ENCODE peak calls at places on chromosome X, in nine cellular contexts. One of them, this sample, is unnamed.
A peak's percentile ranks its signal among the peaks of the same experiment; 100 is the strongest.

GRCh38 chrX:76996641-76997040 is 450.5 kb upstream of the FGF16 start:
- DNase-seq in PC-3: no peak
- DNase-seq in lower lobe of right lung: no peak
- DNase-seq in cardiac muscle cell: no peak
- DNase-seq in Caco-2: no peak
- DNase-seq in stomach: no peak
- DNase-seq in astrocyte: no peak
- DNase-seq in GM23248: no peak
- DNase-seq in upper lobe of right lung: no peak
- DNase-seq in this sample: no peak

GRCh38 chrX:56793533-56794320 is 64.7 kb downstream of the NBDY start:
- DNase-seq in PC-3: no peak
- DNase-seq in lower lobe of right lung: no peak
- DNase-seq in cardiac muscle cell: no peak
- DNase-seq in Caco-2: no peak
- DNase-seq in stomach: peak; percentile 22
- DNase-seq in astrocyte: no peak
- DNase-seq in GM23248: peak; percentile 54
- DNase-seq in upper lobe of right lung: peak; percentile 19
- DNase-seq in this sample: no peak

GRCh38 chrX:118971552-118971951 is 2.9 kb upstream of the LONRF3 start:
- DNase-seq in PC-3: peak; percentile 14
- DNase-seq in lower lobe of right lung: no peak
- DNase-seq in cardiac muscle cell: no peak
- DNase-seq in Caco-2: no peak
- DNase-seq in stomach: no peak
- DNase-seq in astrocyte: no peak
- DNase-seq in GM23248: no peak
- DNase-seq in upper lobe of right lung: no peak
- DNase-seq in this sample: no peak

GRCh38 chrX:97380200-97380599 is 496.5 kb downstream of the RPA4 start:
- DNase-seq in PC-3: no peak
- DNase-seq in lower lobe of right lung: no peak
- DNase-seq in cardiac muscle cell: no peak
- DNase-seq in Caco-2: no peak
- DNase-seq in stomach: no peak
- DNase-seq in astrocyte: no peak
- DNase-seq in GM23248: no peak
- DNase-seq in upper lobe of right lung: no peak
- DNase-seq in this sample: no peak

GRCh38 chrX:77493677-77494553 is 46.7 kb downstream of the FGF16 start:
- DNase-seq in PC-3: peak; percentile 66
- DNase-seq in lower lobe of right lung: no peak
- DNase-seq in cardiac muscle cell: peak; percentile 53
- DNase-seq in Caco-2: peak; percentile 54
- DNase-seq in stomach: no peak
- DNase-seq in astrocyte: peak; percentile 70
- DNase-seq in GM23248: peak; percentile 55
- DNase-seq in upper lobe of right lung: no peak
- DNase-seq in this sample: no peak

GRCh38 chrX:44245730-44246129 is 97.7 kb downstream of the EFHC2 start:
- DNase-seq in PC-3: no peak
- DNase-seq in lower lobe of right lung: no peak
- DNase-seq in cardiac muscle cell: no peak
- DNase-seq in Caco-2: no peak
- DNase-seq in stomach: no peak
- DNase-seq in astrocyte: no peak
- DNase-seq in GM23248: no peak
- DNase-seq in upper lobe of right lung: no peak
- DNase-seq in this sample: no peak

GRCh38 chrX:13747836-13748235 is 13.3 kb downstream of the OFD1 start:
- DNase-seq in PC-3: peak; percentile 71
- DNase-seq in lower lobe of right lung: no peak
- DNase-seq in cardiac muscle cell: peak; percentile 76
- DNase-seq in Caco-2: peak; percentile 40
- DNase-seq in stomach: peak; percentile 40
- DNase-seq in astrocyte: peak; percentile 42
- DNase-seq in GM23248: peak; percentile 70
- DNase-seq in upper lobe of right lung: no peak
- DNase-seq in this sample: no peak

GRCh38 chrX:37922926-37923325 is 75.6 kb upstream of the DYNLT3 start:
- DNase-seq in PC-3: no peak
- DNase-seq in lower lobe of right lung: no peak
- DNase-seq in cardiac muscle cell: peak; percentile 15
- DNase-seq in Caco-2: no peak
- DNase-seq in stomach: no peak
- DNase-seq in astrocyte: peak; percentile 10
- DNase-seq in GM23248: no peak
- DNase-seq in upper lobe of right lung: no peak
- DNase-seq in this sample: no peak

GRCh38 chrX:133698298-133698697 is 283.0 kb upstream of the GPC4 start:
- DNase-seq in PC-3: peak; percentile 60
- DNase-seq in lower lobe of right lung: no peak
- DNase-seq in cardiac muscle cell: peak; percentile 44
- DNase-seq in Caco-2: no peak
- DNase-seq in stomach: no peak
- DNase-seq in astrocyte: peak; percentile 14
- DNase-seq in GM23248: peak; percentile 33
- DNase-seq in upper lobe of right lung: no peak
- DNase-seq in this sample: no peak

GRCh38 chrX:18833071-18833731 is 125.8 kb downstream of the PPEF1 start:
- DNase-seq in PC-3: no peak
- DNase-seq in lower lobe of right lung: no peak
- DNase-seq in cardiac muscle cell: peak; percentile 36
- DNase-seq in Caco-2: no peak
- DNase-seq in stomach: no peak
- DNase-seq in astrocyte: peak; percentile 31
- DNase-seq in GM23248: peak; percentile 62
- DNase-seq in upper lobe of right lung: no peak
- DNase-seq in this sample: no peak

GRCh38 chrX:41384041-41384705 is 50.2 kb downstream of the DDX3X start:
- DNase-seq in PC-3: peak; percentile 72
- DNase-seq in lower lobe of right lung: peak; percentile 88
- DNase-seq in cardiac muscle cell: peak; percentile 90
- DNase-seq in Caco-2: peak; percentile 64
- DNase-seq in stomach: peak; percentile 80
- DNase-seq in astrocyte: peak; percentile 74
- DNase-seq in GM23248: peak; percentile 75
- DNase-seq in upper lobe of right lung: peak; percentile 88
- DNase-seq in this sample: no peak

GRCh38 chrX:107482046-107482445 is 32.6 kb downstream of the FRMPD3 start:
- DNase-seq in PC-3: no peak
- DNase-seq in lower lobe of right lung: no peak
- DNase-seq in cardiac muscle cell: no peak
- DNase-seq in Caco-2: no peak
- DNase-seq in stomach: no peak
- DNase-seq in astrocyte: no peak
- DNase-seq in GM23248: no peak
- DNase-seq in upper lobe of right lung: no peak
- DNase-seq in this sample: no peak

GRCh38 chrX:9464435-9465371 is at the start of gene TBL1X:
- DNase-seq in PC-3: peak; percentile 67
- DNase-seq in lower lobe of right lung: peak; percentile 58
- DNase-seq in cardiac muscle cell: peak; percentile 58
- DNase-seq in Caco-2: peak; percentile 75
- DNase-seq in stomach: peak; percentile 51
- DNase-seq in astrocyte: no peak
- DNase-seq in GM23248: peak; percentile 63
- DNase-seq in upper lobe of right lung: peak; percentile 75
- DNase-seq in this sample: no peak

GRCh38 chrX:153600032-153600373 is 1.1 kb upstream of the CCNQ start:
- DNase-seq in PC-3: no peak
- DNase-seq in lower lobe of right lung: no peak
- DNase-seq in cardiac muscle cell: peak; percentile 22
- DNase-seq in Caco-2: no peak
- DNase-seq in stomach: no peak
- DNase-seq in astrocyte: no peak
- DNase-seq in GM23248: peak; percentile 27
- DNase-seq in upper lobe of right lung: no peak
- DNase-seq in this sample: no peak

GRCh38 chrX:39909996-39910395 is 187.8 kb downstream of the BCOR start:
- DNase-seq in PC-3: no peak
- DNase-seq in lower lobe of right lung: no peak
- DNase-seq in cardiac muscle cell: no peak
- DNase-seq in Caco-2: no peak
- DNase-seq in stomach: no peak
- DNase-seq in astrocyte: no peak
- DNase-seq in GM23248: no peak
- DNase-seq in upper lobe of right lung: no peak
- DNase-seq in this sample: no peak

DNA sequence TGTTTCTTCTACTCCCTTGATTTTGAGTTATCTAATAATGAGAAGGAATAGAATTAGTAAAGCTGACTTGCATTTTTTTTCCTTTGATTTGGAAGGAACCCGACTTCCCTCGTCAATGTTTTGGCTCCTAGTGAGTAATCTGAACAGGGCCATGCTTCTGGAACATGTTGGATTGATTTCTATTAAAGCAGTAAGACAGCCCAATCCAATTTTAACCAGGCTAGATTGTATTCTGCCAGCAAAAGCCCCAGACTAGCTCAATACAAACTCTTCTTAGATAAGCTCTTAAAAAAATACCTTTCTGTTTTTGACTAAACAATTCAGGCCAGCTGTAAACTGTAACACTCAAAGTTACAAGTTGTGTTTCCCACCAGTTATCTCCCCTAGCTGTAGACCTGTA is 126.2 kb downstream of the IRS4 start:
- DNase-seq in PC-3: no peak
- DNase-seq in lower lobe of right lung: no peak
- DNase-seq in cardiac muscle cell: no peak
- DNase-seq in Caco-2: no peak
- DNase-seq in stomach: no peak
- DNase-seq in astrocyte: no peak
- DNase-seq in GM23248: no peak
- DNase-seq in upper lobe of right lung: no peak
- DNase-seq in this sample: no peak
- H3K27me3 ChIP-seq in PC-3: no peaks in the 10 kb centered on the region
- H3K27me3 ChIP-seq in lower lobe of right lung: no peaks in the 10 kb centered on the region
- H3K27me3 ChIP-seq in cardiac muscle cell: no peaks in the 10 kb centered on the region
- H3K27me3 ChIP-seq in Caco-2: no peaks in the 10 kb centered on the region
- H3K27me3 ChIP-seq in stomach: no peaks in the 10 kb centered on the region
- H3K27me3 ChIP-seq in astrocyte: no peaks in the 10 kb centered on the region
- H3K27me3 ChIP-seq in GM23248: no peaks in the 10 kb centered on the region
- H3K27me3 ChIP-seq in upper lobe of right lung: no peaks in the 10 kb centered on the region
- H3K27me3 ChIP-seq in this sample: no peaks in the 10 kb centered on the region

DNA sequence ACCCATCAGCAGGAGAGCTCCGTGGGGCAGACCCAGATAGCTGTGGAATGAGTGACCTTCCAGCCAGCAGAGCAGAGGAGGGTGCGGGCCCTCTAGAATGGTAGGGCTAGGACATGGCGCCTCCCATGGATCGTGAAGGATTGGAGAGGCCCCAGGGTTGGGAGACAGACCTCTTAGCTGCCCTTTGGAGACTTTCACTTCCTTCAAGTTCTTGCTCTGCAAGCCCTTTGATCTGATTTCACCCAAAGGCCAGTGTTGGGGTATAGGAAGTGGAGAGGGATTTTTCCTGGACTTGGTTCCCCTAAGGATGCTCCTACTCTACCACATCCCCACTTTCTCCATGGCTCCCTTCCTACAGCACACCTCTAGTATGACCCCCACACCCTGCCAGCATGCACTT is 3.0 kb downstream of the SASH3 start:
- DNase-seq in PC-3: no peak
- DNase-seq in lower lobe of right lung: no peak
- DNase-seq in cardiac muscle cell: no peak
- DNase-seq in Caco-2: no peak
- DNase-seq in stomach: no peak
- DNase-seq in astrocyte: no peak
- DNase-seq in GM23248: no peak
- DNase-seq in upper lobe of right lung: no peak
- DNase-seq in this sample: no peak
- H3K4me3 ChIP-seq in PC-3: no peak overlapping the region
- H3K4me3 ChIP-seq in lower lobe of right lung: peak overlapping the region; percentile 38
- H3K4me3 ChIP-seq in cardiac muscle cell: no peak overlapping the region
- H3K4me3 ChIP-seq in Caco-2: no peak overlapping the region
- H3K4me3 ChIP-seq in stomach: no peak overlapping the region
- H3K4me3 ChIP-seq in astrocyte: no peak overlapping the region
- H3K4me3 ChIP-seq in GM23248: no peak overlapping the region
- H3K4me3 ChIP-seq in upper lobe of right lung: no peak overlapping the region
- H3K4me3 ChIP-seq in this sample: no peak overlapping the region

DNA sequence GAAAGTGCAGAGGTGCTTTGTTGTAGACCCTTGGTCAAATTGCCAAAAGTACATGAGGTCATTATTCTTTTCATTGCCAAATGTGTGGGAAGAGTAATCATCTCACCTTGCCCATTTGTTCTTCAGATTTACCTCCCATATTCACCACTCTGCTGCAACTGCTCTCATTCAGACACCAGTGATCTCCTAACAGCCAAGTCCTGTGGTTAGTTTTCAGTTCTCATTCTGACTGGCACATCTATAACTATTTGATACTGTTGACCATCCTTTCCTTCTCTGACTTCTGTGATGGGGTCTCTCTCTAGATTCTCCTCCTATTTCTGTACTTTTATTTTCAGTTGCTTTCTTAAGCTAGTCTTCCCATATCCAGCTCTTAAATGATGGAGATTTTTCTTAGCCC is 39.8 kb downstream of the GRIA3 start:
- DNase-seq in PC-3: no peak
- DNase-seq in lower lobe of right lung: no peak
- DNase-seq in cardiac muscle cell: no peak
- DNase-seq in Caco-2: no peak
- DNase-seq in stomach: no peak
- DNase-seq in astrocyte: no peak
- DNase-seq in GM23248: no peak
- DNase-seq in upper lobe of right lung: no peak
- DNase-seq in this sample: no peak
- H3K27me3 ChIP-seq in PC-3: no peaks in the 10 kb centered on the region
- H3K27me3 ChIP-seq in lower lobe of right lung: no peaks in the 10 kb centered on the region
- H3K27me3 ChIP-seq in cardiac muscle cell: no peaks in the 10 kb centered on the region
- H3K27me3 ChIP-seq in Caco-2: no peaks in the 10 kb centered on the region
- H3K27me3 ChIP-seq in stomach: no peaks in the 10 kb centered on the region
- H3K27me3 ChIP-seq in astrocyte: no peaks in the 10 kb centered on the region
- H3K27me3 ChIP-seq in GM23248: no peaks in the 10 kb centered on the region
- H3K27me3 ChIP-seq in upper lobe of right lung: no peaks in the 10 kb centered on the region
- H3K27me3 ChIP-seq in this sample: no peaks in the 10 kb centered on the region

GRCh38 chrX:17376381-17377046 is 1.5 kb downstream of the NHS start:
- DNase-seq in PC-3: peak; percentile 34
- DNase-seq in lower lobe of right lung: no peak
- DNase-seq in cardiac muscle cell: no peak
- DNase-seq in Caco-2: no peak
- DNase-seq in stomach: no peak
- DNase-seq in astrocyte: no peak
- DNase-seq in GM23248: peak; percentile 47
- DNase-seq in upper lobe of right lung: no peak
- DNase-seq in this sample: no peak

GRCh38 chrX:17375631-17376380 is 806 bp downstream of the NHS start:
- DNase-seq in PC-3: peak; percentile 43
- DNase-seq in lower lobe of right lung: no peak
- DNase-seq in cardiac muscle cell: peak; percentile 43
- DNase-seq in Caco-2: peak; percentile 19
- DNase-seq in stomach: peak; percentile 33
- DNase-seq in astrocyte: no peak
- DNase-seq in GM23248: peak; percentile 65
- DNase-seq in upper lobe of right lung: peak; percentile 64
- DNase-seq in this sample: no peak

GRCh38 chrX:17377047-17377692 is 2.2 kb downstream of the NHS start:
- DNase-seq in PC-3: no peak
- DNase-seq in lower lobe of right lung: no peak
- DNase-seq in cardiac muscle cell: peak; percentile 38
- DNase-seq in Caco-2: peak; percentile 36
- DNase-seq in stomach: peak; percentile 48
- DNase-seq in astrocyte: peak; percentile 58
- DNase-seq in GM23248: peak; percentile 77
- DNase-seq in upper lobe of right lung: peak; percentile 63
- DNase-seq in this sample: no peak

GRCh38 chrX:17380221-17380620 is 5.2 kb downstream of the NHS start:
- DNase-seq in PC-3: no peak
- DNase-seq in lower lobe of right lung: no peak
- DNase-seq in cardiac muscle cell: no peak
- DNase-seq in Caco-2: no peak
- DNase-seq in stomach: no peak
- DNase-seq in astrocyte: no peak
- DNase-seq in GM23248: no peak
- DNase-seq in upper lobe of right lung: no peak
- DNase-seq in this sample: no peak

GRCh38 chrX:17377795-17378194 is 2.8 kb downstream of the NHS start:
- DNase-seq in PC-3: no peak
- DNase-seq in lower lobe of right lung: no peak
- DNase-seq in cardiac muscle cell: no peak
- DNase-seq in Caco-2: no peak
- DNase-seq in stomach: no peak
- DNase-seq in astrocyte: peak; percentile 48
- DNase-seq in GM23248: peak; percentile 13
- DNase-seq in upper lobe of right lung: no peak
- DNase-seq in this sample: no peak
- H3K4me3 ChIP-seq in PC-3: peak overlapping the region; percentile 91
- H3K4me3 ChIP-seq in lower lobe of right lung: peak overlapping the region; percentile 58
- H3K4me3 ChIP-seq in cardiac muscle cell: peak overlapping the region; percentile 35
- H3K4me3 ChIP-seq in Caco-2: no peak overlapping the region
- H3K4me3 ChIP-seq in stomach: peak overlapping the region; percentile 52
- H3K4me3 ChIP-seq in astrocyte: peak overlapping the region; percentile 75
- H3K4me3 ChIP-seq in GM23248: peak overlapping the region; percentile 80
- H3K4me3 ChIP-seq in upper lobe of right lung: peak overlapping the region; percentile 52
- H3K4me3 ChIP-seq in this sample: peak overlapping the region; percentile 57

This sample was measured in breast epithelium.